ENCODE peak calls at places on chromosomes 13 and 19, in four cellular contexts. One of them, this sample, is unnamed.

GRCh38 chr19:33796164-33797100 is at the start of gene KCTD15:
- DNase-seq in prostate gland: no peak
- DNase-seq in suprapubic skin: no peak
- DNase-seq in SK-N-SH: peak
- DNase-seq in this sample: peak

GRCh38 chr13:21054313-21054712 is 7.1 kb downstream of the LATS2 start:
- DNase-seq in prostate gland: no peak
- DNase-seq in suprapubic skin: no peak
- DNase-seq in SK-N-SH: no peak
- DNase-seq in this sample: no peak

GRCh38 chr19:17322854-17323253 is 11.8 kb downstream of the ANO8 start:
- DNase-seq in prostate gland: no peak
- DNase-seq in suprapubic skin: no peak
- DNase-seq in SK-N-SH: peak
- DNase-seq in this sample: no peak

GRCh38 chr19:52297601-52298358 is 811 bp downstream of the ZNF480 start:
- DNase-seq in prostate gland: peak
- DNase-seq in suprapubic skin: no peak
- DNase-seq in SK-N-SH: peak
- DNase-seq in this sample: no peak

GRCh38 chr13:109764474-109765292 is 21.7 kb downstream of the IRS2 start:
- DNase-seq in prostate gland: no peak
- DNase-seq in suprapubic skin: no peak
- DNase-seq in SK-N-SH: peak
- DNase-seq in this sample: no peak

GRCh38 chr19:5170329-5170745 is 170.3 kb downstream of the PTPRS start:
- DNase-seq in prostate gland: no peak
- DNase-seq in suprapubic skin: no peak
- DNase-seq in SK-N-SH: peak
- DNase-seq in this sample: peak

GRCh38 chr13:46751811-46752635 is 44.9 kb downstream of the ESD start:
- DNase-seq in prostate gland: no peak
- DNase-seq in suprapubic skin: no peak
- DNase-seq in SK-N-SH: no peak
- DNase-seq in this sample: no peak

GRCh38 chr19:43784251-43784980 is 3.6 kb upstream of the KCNN4 start:
- DNase-seq in prostate gland: no peak
- DNase-seq in suprapubic skin: no peak
- DNase-seq in SK-N-SH: no peak
- DNase-seq in this sample: peak

GRCh38 chr13:57123660-57124059 is 17.1 kb upstream of the PRR20A start:
- DNase-seq in prostate gland: no peak
- DNase-seq in suprapubic skin: no peak
- DNase-seq in SK-N-SH: no peak
- DNase-seq in this sample: no peak

GRCh38 chr19:7356899-7357627 is 8.3 kb downstream of the ARHGEF18 start:
- DNase-seq in prostate gland: no peak
- DNase-seq in suprapubic skin: no peak
- DNase-seq in SK-N-SH: no peak
- DNase-seq in this sample: no peak

GRCh38 chr19:17734146-17734545 is 14.9 kb downstream of the MAP1S start:
- DNase-seq in prostate gland: no peak
- DNase-seq in suprapubic skin: no peak
- DNase-seq in SK-N-SH: peak
- DNase-seq in this sample: no peak

GRCh38 chr13:40653558-40654318 is 12.7 kb downstream of the FOXO1 start:
- DNase-seq in prostate gland: no peak
- DNase-seq in suprapubic skin: no peak
- DNase-seq in SK-N-SH: no peak
- DNase-seq in this sample: no peak

GRCh38 chr19:5985098-5985783 is 7.3 kb upstream of the RANBP3 start:
- DNase-seq in prostate gland: no peak
- DNase-seq in suprapubic skin: no peak
- DNase-seq in SK-N-SH: no peak
- DNase-seq in this sample: no peak

GRCh38 chr19:50573741-50574461 is 5.7 kb upstream of the LRRC4B start:
- DNase-seq in prostate gland: no peak
- DNase-seq in suprapubic skin: no peak
- DNase-seq in SK-N-SH: no peak
- DNase-seq in this sample: no peak

GRCh38 chr19:6811906-6812305 is 39.4 kb downstream of the VAV1 start:
- DNase-seq in prostate gland: no peak
- DNase-seq in suprapubic skin: no peak
- DNase-seq in SK-N-SH: peak
- DNase-seq in this sample: no peak

GRCh38 chr19:17778621-17779280 is 16.2 kb upstream of the B3GNT3 start:
- DNase-seq in prostate gland: no peak
- DNase-seq in suprapubic skin: no peak
- DNase-seq in SK-N-SH: no peak
- DNase-seq in this sample: no peak

GRCh38 chr19:3335431-3336350 is 30.7 kb upstream of the NFIC start:
- DNase-seq in prostate gland: no peak
- DNase-seq in suprapubic skin: no peak
- DNase-seq in SK-N-SH: no peak
- DNase-seq in this sample: peak

GRCh38 chr13:111183959-111184684 is 69.0 kb downstream of the ARHGEF7 start:
- DNase-seq in prostate gland: no peak
- DNase-seq in suprapubic skin: no peak
- DNase-seq in SK-N-SH: no peak
- DNase-seq in this sample: no peak
- H3K4me3 ChIP-seq in prostate gland: no peak
- H3K4me3 ChIP-seq in suprapubic skin: no peak
- H3K4me3 ChIP-seq in SK-N-SH: no peak
- H3K4me3 ChIP-seq in this sample: no peak

GRCh38 chr13:79918620-79919019 is 422.3 kb downstream of the SPRY2 start:
- DNase-seq in prostate gland: no peak
- DNase-seq in suprapubic skin: no peak
- DNase-seq in SK-N-SH: no peak
- DNase-seq in this sample: no peak

GRCh38 chr13:79913141-79913827 is 427.6 kb downstream of the SPRY2 start:
- DNase-seq in prostate gland: no peak
- DNase-seq in suprapubic skin: no peak
- DNase-seq in SK-N-SH: no peak
- DNase-seq in this sample: no peak

GRCh38 chr13:79917628-79918027 is 423.3 kb downstream of the SPRY2 start:
- DNase-seq in prostate gland: no peak
- DNase-seq in suprapubic skin: no peak
- DNase-seq in SK-N-SH: no peak
- DNase-seq in this sample: no peak

GRCh38 chr13:79912403-79912802 is 428.5 kb downstream of the SPRY2 start:
- DNase-seq in prostate gland: no peak
- DNase-seq in suprapubic skin: no peak
- DNase-seq in SK-N-SH: no peak
- DNase-seq in this sample: no peak

GRCh38 chr13:79915386-79915785 is 425.5 kb downstream of the SPRY2 start:
- DNase-seq in prostate gland: no peak
- DNase-seq in suprapubic skin: no peak
- DNase-seq in SK-N-SH: peak
- DNase-seq in this sample: no peak
- TF ChIP-seq POLR2AphosphoS5 in prostate gland: no peak
- TF ChIP-seq POLR2AphosphoS5 in suprapubic skin: no peak
- TF ChIP-seq POLR2AphosphoS5 in SK-N-SH: no peak
- TF ChIP-seq POLR2AphosphoS5 in this sample: no peak

GRCh38 chr19:46408611-46409039 is 4.7 kb downstream of the CCDC8 start:
- DNase-seq in prostate gland: peak
- DNase-seq in suprapubic skin: no peak
- DNase-seq in SK-N-SH: no peak
- DNase-seq in this sample: peak

GRCh38 chr19:46404039-46404883 is 9.1 kb downstream of the CCDC8 start:
- DNase-seq in prostate gland: peak
- DNase-seq in suprapubic skin: no peak
- DNase-seq in SK-N-SH: no peak
- DNase-seq in this sample: peak

GRCh38 chr19:46407891-46408426 is 5.4 kb downstream of the CCDC8 start:
- DNase-seq in prostate gland: no peak
- DNase-seq in suprapubic skin: no peak
- DNase-seq in SK-N-SH: no peak
- DNase-seq in this sample: no peak

GRCh38 chr19:46402725-46403124 is 10.6 kb downstream of the CCDC8 start:
- DNase-seq in prostate gland: no peak
- DNase-seq in suprapubic skin: no peak
- DNase-seq in SK-N-SH: no peak
- DNase-seq in this sample: no peak

GRCh38 chr19:46404884-46405658 is 8.3 kb downstream of the CCDC8 start:
- DNase-seq in prostate gland: no peak
- DNase-seq in suprapubic skin: no peak
- DNase-seq in SK-N-SH: no peak
- DNase-seq in this sample: no peak
- TF ChIP-seq CTCF in prostate gland: no peak
- TF ChIP-seq CTCF in suprapubic skin: no peak
- TF ChIP-seq CTCF in SK-N-SH: no peak
- TF ChIP-seq CTCF in this sample: no peak

GRCh38 chr19:35257113-35257461 is 8.3 kb downstream of the LSR start:
- DNase-seq in prostate gland: no peak
- DNase-seq in suprapubic skin: peak
- DNase-seq in SK-N-SH: no peak
- DNase-seq in this sample: no peak
- H3K4me3 ChIP-seq in prostate gland: no peak
- H3K4me3 ChIP-seq in suprapubic skin: no peak
- H3K4me3 ChIP-seq in SK-N-SH: no peak
- H3K4me3 ChIP-seq in this sample: no peak

GRCh38 chr19:58277748-58278147 is 1.0 kb upstream of the ZNF8 start:
- DNase-seq in prostate gland: no peak
- DNase-seq in suprapubic skin: no peak
- DNase-seq in SK-N-SH: no peak
- DNase-seq in this sample: no peak

GRCh38 chr19:58277197-58277596 is 1.6 kb upstream of the ZNF8 start:
- DNase-seq in prostate gland: no peak
- DNase-seq in suprapubic skin: no peak
- DNase-seq in SK-N-SH: no peak
- DNase-seq in this sample: no peak

GRCh38 chr19:58278156-58279041 is at the start of gene ZNF8:
- DNase-seq in prostate gland: peak
- DNase-seq in suprapubic skin: peak
- DNase-seq in SK-N-SH: peak
- DNase-seq in this sample: peak

GRCh38 chr19:58279925-58280316 is 1.2 kb downstream of the ZNF8 start:
- DNase-seq in prostate gland: no peak
- DNase-seq in suprapubic skin: no peak
- DNase-seq in SK-N-SH: no peak
- DNase-seq in this sample: no peak

DNA sequence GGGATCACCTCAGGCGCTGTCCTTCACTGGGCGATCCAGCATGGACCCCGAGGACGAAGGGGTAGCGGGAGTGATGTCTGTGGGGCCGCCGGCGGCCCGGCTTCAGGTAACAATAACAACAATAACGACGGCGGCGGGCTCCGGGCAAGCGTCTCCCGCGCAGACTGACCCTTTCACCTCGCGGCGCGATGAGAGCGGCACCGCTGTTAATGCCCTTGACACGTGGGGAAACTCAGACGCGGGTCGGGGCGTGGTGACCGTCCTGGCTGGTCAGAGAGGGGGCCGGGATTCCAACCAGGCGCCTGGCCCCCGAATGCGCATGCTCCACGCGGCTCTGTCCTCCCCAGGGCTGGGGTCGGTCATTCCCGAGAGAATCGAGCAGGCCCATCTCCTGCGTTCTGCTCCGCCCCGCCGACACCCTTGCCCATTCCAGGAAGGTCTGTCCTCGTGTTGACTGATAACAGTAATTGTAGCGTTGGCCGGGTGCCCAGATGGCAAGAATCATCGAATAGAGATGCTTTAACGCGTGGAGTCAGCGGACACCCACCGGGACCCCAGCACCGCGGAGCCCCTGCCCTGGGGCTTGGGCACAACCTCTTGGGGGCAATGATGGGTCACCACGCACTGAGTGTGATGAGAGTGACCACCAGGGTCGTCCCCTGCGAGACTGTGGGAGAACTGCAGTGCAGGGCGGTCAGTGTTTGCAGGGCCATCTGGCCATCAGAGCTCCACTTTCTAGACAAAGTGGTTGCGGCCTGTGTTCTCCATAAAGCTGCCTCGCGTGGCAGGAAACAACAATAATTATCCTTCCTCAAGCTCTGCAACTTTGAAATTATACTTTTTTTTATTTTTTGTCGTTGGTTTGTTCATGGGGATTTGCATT is 528 bp downstream of the ZNF8 start:
- DNase-seq in prostate gland: peak
- DNase-seq in suprapubic skin: peak
- DNase-seq in SK-N-SH: peak
- DNase-seq in this sample: peak
- TF ChIP-seq POLR2AphosphoS5 in prostate gland: no peak
- TF ChIP-seq POLR2AphosphoS5 in suprapubic skin: no peak
- TF ChIP-seq POLR2AphosphoS5 in SK-N-SH: peak
- TF ChIP-seq POLR2AphosphoS5 in this sample: peak

DNA sequence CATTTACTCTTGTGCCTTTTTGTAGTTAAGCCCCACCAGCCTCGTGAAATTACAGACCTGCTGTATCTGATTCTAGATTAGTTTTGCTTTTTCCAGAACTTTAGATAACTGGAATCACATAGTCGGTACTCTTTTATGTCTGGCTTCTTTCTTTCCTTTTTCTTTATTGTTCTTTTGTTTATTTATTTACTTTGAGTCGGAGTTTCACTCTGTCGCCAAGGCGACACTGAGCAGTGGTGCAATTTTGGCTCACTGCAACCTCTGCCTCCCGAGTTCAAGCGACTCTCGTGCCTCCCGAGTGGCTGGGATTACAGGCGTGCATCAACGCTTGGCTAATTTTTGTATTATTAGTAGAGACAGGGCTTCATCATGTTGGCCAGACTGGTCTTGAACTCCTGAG is 6.0 kb upstream of the NCCRP1 start:
- DNase-seq in prostate gland: no peak
- DNase-seq in suprapubic skin: no peak
- DNase-seq in SK-N-SH: no peak
- DNase-seq in this sample: no peak
- TF ChIP-seq CTCF in prostate gland: no peak
- TF ChIP-seq CTCF in suprapubic skin: no peak
- TF ChIP-seq CTCF in SK-N-SH: no peak
- TF ChIP-seq CTCF in this sample: no peak

GRCh38 chr19:2268480-2268830 is 12.2 kb upstream of the JSRP1 start:
- DNase-seq in prostate gland: no peak
- DNase-seq in suprapubic skin: no peak
- DNase-seq in SK-N-SH: no peak
- DNase-seq in this sample: no peak
- H3K4me3 ChIP-seq in prostate gland: peak
- H3K4me3 ChIP-seq in suprapubic skin: peak
- H3K4me3 ChIP-seq in SK-N-SH: peak
- H3K4me3 ChIP-seq in this sample: peak

DNA sequence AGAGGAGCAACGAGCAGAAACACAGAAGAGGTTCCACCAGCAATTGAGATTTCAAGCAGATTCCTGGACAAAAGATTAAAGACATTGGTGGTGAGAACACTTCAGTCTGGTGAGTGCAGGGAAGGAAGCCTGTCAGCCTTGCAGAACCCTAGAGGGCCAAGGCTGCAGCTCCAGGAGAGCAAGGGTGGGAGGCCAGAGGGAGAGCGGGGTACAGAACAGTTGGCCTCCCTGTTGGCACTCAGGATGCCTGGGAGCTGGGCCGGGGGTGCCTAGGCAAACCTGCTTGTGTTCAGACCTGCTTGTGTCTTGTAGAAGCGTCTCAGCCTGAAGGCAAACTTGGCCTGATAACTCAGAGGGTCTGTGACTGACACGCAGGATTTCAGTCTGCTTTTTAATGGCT is 5.1 kb upstream of the LIN7B start:
- DNase-seq in prostate gland: no peak
- DNase-seq in suprapubic skin: no peak
- DNase-seq in SK-N-SH: no peak
- DNase-seq in this sample: no peak
- TF ChIP-seq POLR2AphosphoS5 in prostate gland: no peak
- TF ChIP-seq POLR2AphosphoS5 in suprapubic skin: no peak
- TF ChIP-seq POLR2AphosphoS5 in SK-N-SH: no peak
- TF ChIP-seq POLR2AphosphoS5 in this sample: no peak

This sample was measured in stomach.